ENCODE peak calls at places on chromosomes 16 and 17, in six cellular contexts. Y is KBM-7; E is activated T-cell treated with anti-CD3 and anti-CD28 coated beads for 48 hours; C is stimulated activated CD4-positive, alpha-beta T cell treated with anti-CD3 and anti-CD28 coated beads, Interleukin-2, amount 100 ng/mL, for 24 hours; H is GM20000; S is activated naive CD8-positive, alpha-beta T cell treated with anti-CD3 and anti-CD28 coated beads, Interleukin-2, amount 50 U/mL, for 24 hours. Q is an unnamed sample.

GRCh38 chr17:18121201-18121600 is 12.6 kb downstream of the MYO15A start:
- DNase-seq in Y (no peak), E (no peak), C (no peak), H (no peak), S (no peak), Q (no peak)

GRCh38 chr17:48326311-48326710 is 103.7 kb downstream of the SKAP1 start:
- DNase-seq in Y (no peak), E (no peak), C (no peak), H (no peak), S (no peak), Q (no peak)

GRCh38 chr17:55731586-55732250 is 9.1 kb upstream of the TMEM100 start:
- DNase-seq in Y (no peak), E (no peak), C (no peak), H (no peak), S (no peak), Q (no peak)

GRCh38 chr17:50198026-50198669 is 3.3 kb downstream of the COL1A1 start:
- DNase-seq in Y (peak), E (peak), C (peak), H (peak), S (peak), Q (no peak)

GRCh38 chr16:4338125-4338582 is 13.0 kb downstream of the PAM16 start:
- DNase-seq in Y (no peak), E (no peak), C (no peak), H (no peak), S (no peak), Q (no peak)

GRCh38 chr16:74035816-74036215 is 260.8 kb upstream of the PSMD7 start:
- DNase-seq in Y (peak), E (no peak), C (no peak), H (no peak), S (no peak), Q (no peak)

GRCh38 chr16:59170065-59170712 is 436.1 kb upstream of the GOT2 start:
- DNase-seq in Y (no peak), E (no peak), C (no peak), H (no peak), S (no peak), Q (no peak)

GRCh38 chr17:52011070-52011469 is 147.4 kb downstream of the CA10 start:
- DNase-seq in Y (no peak), E (no peak), C (no peak), H (no peak), S (no peak), Q (no peak)

GRCh38 chr17:66543526-66543925 is 241.1 kb downstream of the PRKCA start:
- DNase-seq in Y (no peak), E (no peak), C (no peak), H (no peak), S (no peak), Q (no peak)

GRCh38 chr16:1325261-1325660 is 8.2 kb upstream of the BAIAP3 start:
- DNase-seq in Y (no peak), E (no peak), C (no peak), H (no peak), S (no peak), Q (no peak)

GRCh38 chr16:54110582-54110981 is 176.0 kb downstream of the IRX3 start:
- DNase-seq in Y (no peak), E (no peak), C (no peak), H (no peak), S (no peak), Q (no peak)

GRCh38 chr16:46862555-46863447 is 21.4 kb upstream of the GPT2 start:
- DNase-seq in Y (no peak), E (no peak), C (no peak), H (no peak), S (no peak), Q (peak)

GRCh38 chr17:773467-774319 is 8.4 kb downstream of the GLOD4 start:
- DNase-seq in Y (no peak), E (no peak), C (no peak), H (no peak), S (peak), Q (no peak)

GRCh38 chr17:2924211-2924610 is 128.0 kb downstream of the RAP1GAP2 start:
- DNase-seq in Y (no peak), E (no peak), C (no peak), H (no peak), S (no peak), Q (no peak)

Q was measured in spleen.